ENCODE peak calls at places on chromosomes 5 and 9, in ten cellular contexts. K is ovary; U is CD4-positive, CD25-positive, alpha-beta regulatory T cell; C is psoas muscle; O is tibial artery; S is keratinocyte; F is left ventricle myocardium inferior; I is CD8-positive, alpha-beta T cell; G is fibroblast of lung; D is cardiac muscle cell. X is an unnamed sample.

GRCh38 chr5:150846651-150847333 is 471 bp downstream of the IRGM start:
- DNase-seq in F (no peak), I (peak; percentile 39), D (peak; percentile 95), G (peak; percentile 86), O (no peak), S (peak; percentile 17), U (peak; percentile 92), C (no peak), K (no peak), X (peak; percentile 63)

GRCh38 chr9:6910032-6910431 is 152.3 kb downstream of the KDM4C start:
- DNase-seq in C (no peak), O (no peak), D (peak; percentile 48), F (no peak), S (no peak), I (no peak), G (no peak), U (peak; percentile 12), K (no peak), X (no peak)

GRCh38 chr9:764105-764524 is 77.4 kb upstream of the DMRT1 start:
- DNase-seq in F (peak; percentile 57), U (peak; percentile 68), K (peak; percentile 55), O (peak; percentile 77), I (no peak), C (peak; percentile 41), S (peak; percentile 32), G (peak; percentile 45), D (peak; percentile 68), X (peak; percentile 70)

GRCh38 chr5:101278917-101279316 is 375.8 kb upstream of the ST8SIA4 start:
- DNase-seq in D (no peak), K (no peak), F (no peak), C (no peak), S (no peak), U (no peak), O (no peak), G (peak; percentile 9), I (no peak), X (no peak)

GRCh38 chr5:64806537-64806936 is 37.8 kb downstream of the CWC27 start:
- DNase-seq in S (no peak), C (no peak), O (no peak), K (no peak), I (no peak), F (no peak), D (no peak), G (no peak), U (no peak), X (no peak)

GRCh38 chr9:10612649-10613398 is at the start of gene PTPRD:
- DNase-seq in D (peak; percentile 32), C (no peak), F (no peak), K (no peak), O (no peak), U (peak; percentile 28), I (no peak), S (no peak), G (peak; percentile 40), X (no peak)

GRCh38 chr5:149846021-149846420 is 98.6 kb downstream of the PDE6A start:
- DNase-seq in I (no peak), S (no peak), G (no peak), K (no peak), U (no peak), O (no peak), F (no peak), D (no peak), C (no peak), X (no peak)

GRCh38 chr5:154176191-154176590 is 14.3 kb upstream of the GALNT10 start:
- DNase-seq in G (peak; percentile 82), C (no peak), I (no peak), S (no peak), O (no peak), F (no peak), D (peak; percentile 83), K (no peak), U (no peak), X (no peak)

GRCh38 chr9:107488400-107489143 is 997 bp downstream of the KLF4 start:
- DNase-seq in C (peak; percentile 83), D (peak; percentile 56), U (peak; percentile 12), K (peak; percentile 82), F (peak; percentile 65), I (no peak), G (peak; percentile 33), S (no peak), O (peak; percentile 95), X (peak; percentile 31)

GRCh38 chr5:139638736-139639618 is 9.2 kb upstream of the CXXC5 start:
- DNase-seq in C (no peak), S (no peak), K (no peak), O (peak; percentile 46), G (no peak), F (no peak), D (no peak), I (no peak), U (no peak), X (peak; percentile 41)

GRCh38 chr5:7374186-7374585 is 21.8 kb upstream of the ADCY2 start:
- DNase-seq in O (no peak), S (no peak), I (no peak), G (no peak), K (no peak), D (no peak), C (no peak), F (no peak), U (no peak), X (no peak)

GRCh38 chr5:103010120-103010666 is 109.7 kb downstream of the GIN1 start:
- DNase-seq in D (no peak), O (no peak), F (no peak), C (no peak), S (no peak), K (no peak), G (no peak), U (peak; percentile 52), I (no peak), X (no peak)

GRCh38 chr9:135702002-135702721 is at the start of gene KCNT1:
- DNase-seq in O (no peak), F (peak; percentile 46), D (peak; percentile 55), K (peak; percentile 85), C (peak; percentile 51), G (peak; percentile 8), S (peak; percentile 4), U (peak; percentile 12), I (peak; percentile 47), X (no peak)

GRCh38 chr9:110257097-110257955 is 1.0 kb upstream of the TXN start:
- DNase-seq in S (no peak), F (peak; percentile 55), C (no peak), D (peak; percentile 30), G (peak; percentile 26), O (no peak), K (peak; percentile 37), U (no peak), I (no peak), X (no peak)

GRCh38 chr5:61397238-61397637 is 65.2 kb downstream of the ZSWIM6 start:
- DNase-seq in S (no peak), D (no peak), C (no peak), I (no peak), F (no peak), U (no peak), K (no peak), G (no peak), O (no peak), X (no peak)

GRCh38 chr9:20988916-20989315 is 42.5 kb downstream of the HACD4 start:
- DNase-seq in U (no peak), G (peak; percentile 9), C (no peak), D (peak; percentile 46), F (no peak), O (no peak), K (no peak), S (no peak), I (no peak), X (no peak)

DNA sequence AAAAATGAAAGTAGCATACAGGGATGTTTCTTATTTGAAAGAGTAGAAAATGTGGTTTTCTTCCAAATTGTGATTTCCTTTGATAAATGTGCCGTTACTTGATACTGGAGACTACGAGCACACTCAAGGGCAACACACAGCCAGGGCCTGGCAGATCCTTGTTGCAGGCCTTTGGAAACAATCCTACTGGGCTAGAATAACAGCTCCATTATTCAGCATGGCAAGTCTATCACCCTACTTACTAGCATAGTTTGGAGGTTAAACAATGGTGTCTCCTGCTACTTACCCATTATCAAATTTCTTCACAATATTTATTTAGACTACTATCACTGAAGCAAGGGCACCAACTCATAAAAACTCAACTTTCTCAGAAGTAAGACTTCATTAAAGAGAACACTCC is 140.8 kb upstream of the ZNF608 start:
- DNase-seq in F (no peak), I (no peak), O (no peak), G (no peak), K (no peak), C (no peak), U (no peak), S (no peak), D (no peak), X (no peak)
- H3K4me3 ChIP-seq in F (no peak overlapping the region), I (no peak overlapping the region), O (no peak overlapping the region), G (no peak overlapping the region), K (no peak overlapping the region), C (no peak overlapping the region), U (no peak overlapping the region), S (no peak overlapping the region), D (no peak overlapping the region), X (no peak overlapping the region)

DNA sequence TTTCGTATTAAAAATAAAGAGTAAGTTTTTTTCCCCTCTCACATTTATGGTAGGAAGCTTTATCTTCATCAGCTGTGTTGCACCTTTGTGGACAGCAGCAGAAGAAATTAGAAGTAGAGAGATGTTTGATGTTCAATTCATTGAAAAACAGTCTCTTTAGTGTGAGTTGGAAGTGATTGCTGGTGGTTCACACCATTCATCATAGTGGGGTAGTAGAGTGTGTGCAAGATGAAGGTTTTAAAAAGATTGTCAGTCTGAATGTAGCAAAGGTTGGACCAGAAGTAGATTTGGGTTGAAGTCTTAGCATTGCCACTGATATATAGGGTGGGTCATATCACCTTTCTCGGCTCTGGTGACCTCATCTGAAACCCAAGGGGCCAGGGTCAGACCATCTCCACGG is 10.4 kb downstream of the ARHGEF28 start:
- DNase-seq in G (no peak), C (no peak), F (no peak), I (no peak), U (no peak), O (no peak), K (no peak), D (no peak), S (no peak), X (no peak)
- H3K4me1 ChIP-seq in G (peaks cover 4% of the 10 kb centered on the region), C (no peaks in the 10 kb centered on the region), F (no peaks in the 10 kb centered on the region), I (no peaks in the 10 kb centered on the region), U (no peaks in the 10 kb centered on the region), O (no peaks in the 10 kb centered on the region), K (peaks cover 4% of the 10 kb centered on the region), D (no peaks in the 10 kb centered on the region), S (peaks cover 61% of the 10 kb centered on the region), X (peaks cover 39% of the 10 kb centered on the region)

GRCh38 chr9:125532412-125532811 is 174.6 kb downstream of the MAPKAP1 start:
- DNase-seq in C (no peak), U (no peak), G (peak; percentile 53), O (no peak), K (no peak), D (no peak), F (no peak), S (no peak), I (no peak), X (no peak)
- H3K4me3 ChIP-seq in C (no peak overlapping the region), U (no peak overlapping the region), G (no peak overlapping the region), O (no peak overlapping the region), K (no peak overlapping the region), D (no peak overlapping the region), F (no peak overlapping the region), S (no peak overlapping the region), I (no peak overlapping the region), X (no peak overlapping the region)

DNA sequence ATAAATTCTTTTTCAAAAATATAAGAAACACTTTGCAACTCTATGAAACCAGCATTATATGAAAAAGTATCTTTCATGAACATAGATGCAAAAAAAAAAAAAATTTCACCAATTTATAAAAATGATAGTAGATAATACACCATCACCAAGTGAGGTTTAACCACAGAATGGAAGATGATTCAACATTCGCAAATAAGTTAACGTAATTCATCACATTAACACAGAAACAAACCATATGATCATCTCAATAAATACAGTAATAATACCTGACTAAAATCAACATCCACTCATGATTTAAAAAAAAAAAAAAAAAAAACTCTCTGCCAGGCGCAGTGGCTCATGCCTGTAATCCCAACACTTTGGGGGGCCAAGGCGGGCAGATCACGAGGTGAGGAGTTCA is 6.3 kb downstream of the PJA2 start:
- DNase-seq in U (no peak), I (no peak), G (no peak), C (no peak), D (no peak), F (no peak), O (no peak), K (no peak), S (no peak), X (no peak)
- H3K4me1 ChIP-seq in U (peaks cover 61% of the 10 kb centered on the region), I (peaks cover 63% of the 10 kb centered on the region), G (peaks cover 2% of the 10 kb centered on the region), C (peaks cover 56% of the 10 kb centered on the region), D (peaks cover 23% of the 10 kb centered on the region), F (peaks cover 80% of the 10 kb centered on the region), O (peaks cover 28% of the 10 kb centered on the region), K (peaks cover 4% of the 10 kb centered on the region), S (peaks cover 12% of the 10 kb centered on the region), X (peaks cover 21% of the 10 kb centered on the region)

X was measured in SJSA1.